ENCODE peak calls at places on chromosomes 7 and 10, in four cellular contexts. One of them, this sample, is unnamed.

GRCh38 chr7:69638674-69639073 is 40.4 kb downstream of the AUTS2 start:
- DNase-seq in body of pancreas: no peak
- DNase-seq in GM06990: no peak
- DNase-seq in fibroblast of pulmonary artery: no peak
- DNase-seq in this sample: no peak

GRCh38 chr10:21475393-21475792 is 50.1 kb downstream of the SKIDA1 start:
- DNase-seq in body of pancreas: no peak
- DNase-seq in GM06990: no peak
- DNase-seq in fibroblast of pulmonary artery: no peak
- DNase-seq in this sample: no peak

GRCh38 chr10:123278445-123278844 is 124.2 kb downstream of the BUB3 start:
- DNase-seq in body of pancreas: no peak
- DNase-seq in GM06990: no peak
- DNase-seq in fibroblast of pulmonary artery: no peak
- DNase-seq in this sample: no peak

GRCh38 chr7:23256731-23257130 is 10.2 kb downstream of the GPNMB start:
- DNase-seq in body of pancreas: no peak
- DNase-seq in GM06990: no peak
- DNase-seq in fibroblast of pulmonary artery: no peak
- DNase-seq in this sample: no peak

GRCh38 chr10:74957199-74958084 is 131.0 kb downstream of the KAT6B start:
- DNase-seq in body of pancreas: no peak
- DNase-seq in GM06990: no peak
- DNase-seq in fibroblast of pulmonary artery: peak
- DNase-seq in this sample: no peak

GRCh38 chr7:141014091-141014490 is 661 bp downstream of the MRPS33 start:
- DNase-seq in body of pancreas: no peak
- DNase-seq in GM06990: no peak
- DNase-seq in fibroblast of pulmonary artery: peak
- DNase-seq in this sample: no peak

GRCh38 chr7:111392976-111393762 is 169.1 kb downstream of the IMMP2L start:
- DNase-seq in body of pancreas: no peak
- DNase-seq in GM06990: no peak
- DNase-seq in fibroblast of pulmonary artery: peak
- DNase-seq in this sample: no peak

GRCh38 chr7:131895541-131896173 is 339.2 kb upstream of the PODXL start:
- DNase-seq in body of pancreas: no peak
- DNase-seq in GM06990: no peak
- DNase-seq in fibroblast of pulmonary artery: peak
- DNase-seq in this sample: no peak

GRCh38 chr7:13151982-13152381 is 464.5 kb downstream of the ARL4A start:
- DNase-seq in body of pancreas: no peak
- DNase-seq in GM06990: no peak
- DNase-seq in fibroblast of pulmonary artery: no peak
- DNase-seq in this sample: no peak

GRCh38 chr7:144759653-144760052 is 76.2 kb downstream of the TPK1 start:
- DNase-seq in body of pancreas: no peak
- DNase-seq in GM06990: no peak
- DNase-seq in fibroblast of pulmonary artery: no peak
- DNase-seq in this sample: no peak

GRCh38 chr7:101567231-101567630 is 61.9 kb downstream of the MYL10 start:
- DNase-seq in body of pancreas: no peak
- DNase-seq in GM06990: no peak
- DNase-seq in fibroblast of pulmonary artery: no peak
- DNase-seq in this sample: no peak

GRCh38 chr10:17257466-17258321 is 29.7 kb downstream of the VIM start:
- DNase-seq in body of pancreas: peak
- DNase-seq in GM06990: peak
- DNase-seq in fibroblast of pulmonary artery: peak
- DNase-seq in this sample: peak

GRCh38 chr7:226281-226882 is 34.0 kb downstream of the FAM20C start:
- DNase-seq in body of pancreas: no peak
- DNase-seq in GM06990: no peak
- DNase-seq in fibroblast of pulmonary artery: no peak
- DNase-seq in this sample: no peak

GRCh38 chr7:27164381-27165088 is 802 bp downstream of the HOXA9 start:
- DNase-seq in body of pancreas: no peak
- DNase-seq in GM06990: no peak
- DNase-seq in fibroblast of pulmonary artery: no peak
- DNase-seq in this sample: no peak
- TF ChIP-seq CTCF in body of pancreas: no peak
- TF ChIP-seq CTCF in GM06990: no peak
- TF ChIP-seq CTCF in fibroblast of pulmonary artery: no peak
- TF ChIP-seq CTCF in this sample: no peak

DNA sequence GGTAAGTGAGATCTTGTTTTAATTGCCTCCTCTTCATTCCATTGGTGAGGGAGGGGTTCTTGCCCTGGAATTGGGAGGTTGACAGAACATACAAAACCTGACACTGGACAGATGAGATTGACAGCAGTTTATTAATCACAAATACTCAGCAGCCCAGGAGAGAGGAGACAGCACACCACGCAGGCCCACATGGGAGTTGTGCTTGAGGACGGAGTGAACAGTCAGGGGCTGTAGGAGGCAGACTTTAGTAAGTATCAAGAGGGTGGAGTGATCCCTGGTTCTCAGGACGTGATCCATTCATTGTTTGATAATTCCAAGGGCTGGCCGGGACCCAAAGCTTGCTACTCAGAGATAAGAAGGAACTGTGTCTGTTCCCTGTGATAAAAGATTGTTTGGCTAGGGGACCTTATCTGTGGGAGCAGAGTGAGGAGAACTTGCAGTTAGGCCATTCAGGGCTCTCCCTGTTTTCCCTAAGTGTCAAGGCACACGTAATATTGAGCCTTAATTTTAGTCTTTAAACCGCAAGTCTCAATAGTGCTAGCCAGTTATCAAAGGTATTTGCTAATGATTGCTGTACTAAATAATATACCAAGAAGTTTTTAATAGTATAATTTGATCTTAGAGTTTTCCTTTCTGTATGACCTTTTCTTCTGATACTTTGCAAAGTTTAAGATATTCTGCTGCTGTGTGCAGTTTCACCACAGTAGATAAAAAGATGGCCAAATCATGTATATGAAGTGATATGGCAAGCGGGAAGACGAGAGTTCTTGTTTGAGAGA is 14.5 kb downstream of the CAPZA2 start:
- DNase-seq in body of pancreas: peak
- DNase-seq in GM06990: no peak
- DNase-seq in fibroblast of pulmonary artery: peak
- DNase-seq in this sample: no peak
- H3K4me3 ChIP-seq in body of pancreas: no peak
- H3K4me3 ChIP-seq in GM06990: no peak
- H3K4me3 ChIP-seq in fibroblast of pulmonary artery: no peak
- H3K4me3 ChIP-seq in this sample: no peak

DNA sequence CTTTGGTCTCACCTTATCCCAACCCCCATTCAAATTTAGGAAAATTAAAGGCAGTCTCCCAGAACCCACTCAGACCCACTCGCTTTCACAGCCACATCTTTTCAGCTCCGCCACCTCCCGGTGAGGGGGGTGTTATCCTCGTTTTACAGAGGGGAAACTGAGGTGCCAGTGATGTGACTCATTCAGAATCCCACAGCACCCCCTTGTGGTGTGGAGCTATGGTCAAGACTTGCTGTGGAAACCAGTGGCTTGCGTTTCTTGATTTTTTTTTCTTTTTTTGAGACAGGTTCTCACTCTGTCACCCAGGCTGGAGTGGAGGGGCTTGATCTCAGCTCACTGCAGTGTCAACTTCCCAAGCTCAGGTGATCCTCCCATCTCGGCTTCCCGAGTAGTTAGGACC is 27.6 kb downstream of the SLC35G1 start:
- DNase-seq in body of pancreas: peak
- DNase-seq in GM06990: no peak
- DNase-seq in fibroblast of pulmonary artery: no peak
- DNase-seq in this sample: peak
- TF ChIP-seq CTCF in body of pancreas: no peak
- TF ChIP-seq CTCF in GM06990: peak
- TF ChIP-seq CTCF in fibroblast of pulmonary artery: peak
- TF ChIP-seq CTCF in this sample: peak

DNA sequence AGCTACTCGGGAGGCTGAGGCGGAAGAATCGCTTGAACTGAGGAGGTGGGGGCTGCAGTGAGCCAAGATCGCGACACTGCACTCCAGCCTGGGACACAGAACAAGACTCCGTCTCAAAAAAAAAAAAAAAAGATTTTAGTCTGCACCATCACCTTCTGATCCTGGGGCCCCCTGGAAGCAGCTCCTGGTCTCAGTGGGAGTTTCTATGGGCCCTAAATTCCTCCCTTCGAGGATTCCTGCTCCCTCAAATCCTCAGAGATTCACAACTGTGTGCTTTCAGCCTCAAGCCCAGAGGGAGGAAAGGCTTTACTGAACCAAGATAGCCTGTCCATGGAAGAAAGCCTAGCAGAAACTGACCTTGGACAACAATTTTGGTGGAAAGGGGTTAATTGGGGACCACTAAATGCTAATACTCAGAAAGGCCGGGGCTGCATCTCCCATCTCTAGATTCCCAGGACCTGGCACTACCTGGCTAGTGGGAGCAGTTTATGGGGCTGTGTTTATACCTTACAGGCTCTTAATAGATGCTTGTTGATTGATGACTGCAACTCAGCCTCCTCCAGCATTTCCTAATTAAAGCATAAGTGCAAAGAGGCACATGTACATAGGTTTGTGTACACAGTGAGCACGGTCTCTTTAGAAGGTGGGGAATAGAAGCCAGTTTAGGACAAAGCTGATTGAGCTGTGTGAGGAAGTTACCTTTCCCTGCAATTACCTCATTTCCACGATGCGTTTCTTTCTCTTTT is 9.2 kb upstream of the FGFR2 start:
- DNase-seq in body of pancreas: no peak
- DNase-seq in GM06990: no peak
- DNase-seq in fibroblast of pulmonary artery: no peak
- DNase-seq in this sample: no peak
- H3K4me3 ChIP-seq in body of pancreas: no peak
- H3K4me3 ChIP-seq in GM06990: no peak
- H3K4me3 ChIP-seq in fibroblast of pulmonary artery: no peak
- H3K4me3 ChIP-seq in this sample: no peak

GRCh38 chr10:101287183-101287830 is 58.0 kb upstream of the LBX1 start:
- DNase-seq in body of pancreas: no peak
- DNase-seq in GM06990: no peak
- DNase-seq in fibroblast of pulmonary artery: no peak
- DNase-seq in this sample: no peak

GRCh38 chr10:101289541-101289940 is 60.3 kb upstream of the LBX1 start:
- DNase-seq in body of pancreas: no peak
- DNase-seq in GM06990: no peak
- DNase-seq in fibroblast of pulmonary artery: no peak
- DNase-seq in this sample: no peak

GRCh38 chr10:101286248-101287046 is 57.2 kb upstream of the LBX1 start:
- DNase-seq in body of pancreas: no peak
- DNase-seq in GM06990: no peak
- DNase-seq in fibroblast of pulmonary artery: no peak
- DNase-seq in this sample: no peak

GRCh38 chr10:101290415-101290814 is 61.2 kb upstream of the LBX1 start:
- DNase-seq in body of pancreas: no peak
- DNase-seq in GM06990: no peak
- DNase-seq in fibroblast of pulmonary artery: no peak
- DNase-seq in this sample: no peak

DNA sequence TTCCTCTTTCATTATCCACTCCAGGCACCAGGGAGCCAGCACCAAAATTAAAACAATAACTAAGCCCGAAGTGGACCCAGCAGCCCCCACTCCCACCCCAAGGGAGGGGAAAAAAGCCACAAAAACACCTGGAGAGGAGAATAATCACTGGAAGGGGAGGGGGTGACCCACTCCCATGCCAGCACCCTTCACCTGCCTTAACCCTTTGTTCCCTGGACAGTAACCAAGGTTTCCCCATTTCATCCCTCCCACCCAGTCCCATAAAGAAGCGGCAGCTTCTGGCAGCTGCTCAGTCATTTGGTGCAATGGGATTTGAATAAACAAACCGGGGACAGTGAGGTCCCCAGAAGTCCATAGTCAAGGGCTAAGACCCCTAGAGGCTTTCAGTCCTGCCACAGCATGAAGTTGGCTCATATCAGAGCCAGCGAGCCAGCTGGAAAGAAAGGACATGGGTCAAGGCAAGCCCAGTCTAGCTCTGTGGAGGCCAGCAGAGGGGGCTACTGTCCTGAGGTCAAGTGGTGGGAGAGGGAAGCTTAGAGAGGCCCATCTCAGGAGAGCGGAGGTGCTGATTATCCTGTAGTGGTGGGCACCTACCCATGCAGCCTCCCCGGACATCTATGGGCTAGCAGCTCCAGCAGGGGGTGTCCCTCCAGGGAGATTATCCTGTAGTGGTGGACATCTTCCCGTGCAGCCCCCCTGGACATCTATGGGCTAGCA is 58.8 kb upstream of the LBX1 start:
- DNase-seq in body of pancreas: peak
- DNase-seq in GM06990: no peak
- DNase-seq in fibroblast of pulmonary artery: peak
- DNase-seq in this sample: peak
- TF ChIP-seq CTCF in body of pancreas: no peak
- TF ChIP-seq CTCF in GM06990: peak
- TF ChIP-seq CTCF in fibroblast of pulmonary artery: peak
- TF ChIP-seq CTCF in this sample: no peak

DNA sequence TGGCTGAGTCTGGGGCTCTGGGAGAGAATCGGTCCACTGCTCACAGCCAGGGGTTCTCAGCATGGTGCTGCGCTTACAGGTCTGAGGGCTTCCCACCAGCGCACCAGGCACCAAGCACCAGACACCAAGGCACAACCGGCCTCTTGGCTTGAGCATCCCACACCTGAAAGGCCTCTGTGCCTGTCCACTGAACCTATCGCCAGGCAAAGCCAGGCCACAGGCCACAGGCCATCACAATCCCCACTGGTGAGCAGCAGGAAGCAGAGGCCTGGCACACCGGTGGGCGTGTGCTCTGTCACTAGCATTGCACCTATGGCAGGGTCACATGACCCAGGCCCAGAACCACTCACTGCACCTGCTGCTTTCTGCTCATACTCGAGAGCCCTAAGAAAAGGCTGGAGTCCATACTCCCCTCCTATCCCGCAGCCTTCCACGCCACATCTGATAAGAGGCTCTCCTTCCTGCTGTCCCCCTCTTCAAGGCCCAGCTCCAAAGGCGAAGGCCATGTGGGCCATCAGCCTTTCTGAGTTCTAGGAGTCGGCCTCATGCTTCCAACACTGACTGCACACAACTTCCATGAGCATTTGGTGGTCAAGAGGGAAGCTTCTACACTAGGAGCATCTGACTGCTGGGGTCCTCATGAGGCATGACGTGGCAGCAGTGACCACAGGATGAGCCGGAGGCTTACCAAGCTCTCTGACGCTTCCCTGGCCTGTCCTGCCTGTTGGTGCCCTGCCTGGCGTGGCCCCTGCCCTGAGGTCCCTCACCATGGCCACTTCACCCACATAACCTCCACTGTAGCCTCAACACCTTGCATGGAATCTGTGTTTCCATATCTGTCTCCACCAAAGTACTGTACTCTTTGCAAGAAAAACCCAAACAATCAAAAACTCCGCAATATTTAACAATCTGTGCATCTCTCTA is 166.4 kb downstream of the TNS3 start:
- DNase-seq in body of pancreas: peak
- DNase-seq in GM06990: no peak
- DNase-seq in fibroblast of pulmonary artery: no peak
- DNase-seq in this sample: no peak
- H3K4me3 ChIP-seq in body of pancreas: no peak
- H3K4me3 ChIP-seq in GM06990: no peak
- H3K4me3 ChIP-seq in fibroblast of pulmonary artery: no peak
- H3K4me3 ChIP-seq in this sample: no peak

This sample was measured in GM12865.